ENCODE peak calls at places on chromosomes 1 and 21, in five cellular contexts. O is amniotic stem cell, F is DMS 273 treated with DMSO at 0.1 percent for 48 hours, J is left kidney, B is AG04450. X is an unnamed sample.

GRCh38 chr1:169329383-169329782 is 38.2 kb downstream of the NME7 start:
- DNase-seq in O (no peak), F (no peak), J (no peak), B (no peak), X (no peak)

GRCh38 chr1:183910780-183911179 is 105.9 kb downstream of the RGL1 start:
- DNase-seq in O (no peak), F (no peak), J (no peak), B (no peak), X (no peak)

GRCh38 chr1:220791287-220791686 is 4.6 kb downstream of the MTARC1 start:
- DNase-seq in O (no peak), F (no peak), J (no peak), B (no peak), X (no peak)

GRCh38 chr1:8520483-8520966 is 202.6 kb downstream of the SLC45A1 start:
- DNase-seq in O (no peak), F (no peak), J (no peak), B (no peak), X (peak)

GRCh38 chr1:226560243-226560642 is 11.7 kb downstream of the STUM start:
- DNase-seq in O (no peak), F (no peak), J (no peak), B (no peak), X (no peak)

GRCh38 chr21:31282095-31282709 is 61.9 kb downstream of the TIAM1 start:
- DNase-seq in O (peak), F (no peak), J (no peak), B (peak), X (no peak)

GRCh38 chr1:230066036-230066435 is 1.0 kb upstream of the GALNT2 start:
- DNase-seq in O (no peak), F (no peak), J (peak), B (no peak), X (no peak)

GRCh38 chr1:14602131-14602530 is 3.6 kb downstream of the KAZN start:
- DNase-seq in O (no peak), F (no peak), J (peak), B (no peak), X (no peak)

GRCh38 chr1:153612111-153612754 is 704 bp downstream of the S100A16 start:
- DNase-seq in O (no peak), F (no peak), J (peak), B (no peak), X (no peak)

GRCh38 chr21:44024895-44025353 is 12.8 kb downstream of the TRAPPC10 start:
- DNase-seq in O (no peak), F (no peak), J (no peak), B (peak), X (no peak)

GRCh38 chr1:236398538-236398937 is 4.5 kb downstream of the EDARADD start:
- DNase-seq in O (no peak), F (no peak), J (no peak), B (no peak), X (no peak)